ENCODE peak calls at places on chromosome X, in four cellular contexts. H, T, S and W are unnamed samples.

GRCh38 chrX:145623453-145623852 is 194.2 kb upstream of the SLITRK2 start:
- DNase-seq in T (no peak), S (no peak), H (no peak), W (no peak)

GRCh38 chrX:138128025-138128671 is 562.2 kb downstream of the ZIC3 start:
- DNase-seq in S (peak; percentile 39), H (no peak), T (no peak), W (peak; percentile 3)

GRCh38 chrX:40313269-40313668 is 215.5 kb upstream of the BCOR start:
- DNase-seq in T (no peak), H (no peak), S (no peak), W (no peak)

GRCh38 chrX:70030242-70030823 is 19.4 kb downstream of the AWAT2 start:
- DNase-seq in T (no peak), S (peak; percentile 61), H (peak; percentile 38), W (peak; percentile 7)

GRCh38 chrX:126137899-126138298 is 28.2 kb downstream of the DCAF12L2 start:
- DNase-seq in S (peak; percentile 3), T (no peak), H (no peak), W (no peak)

GRCh38 chrX:10945463-10945862 is 165.7 kb upstream of the HCCS start:
- DNase-seq in S (no peak), T (no peak), H (no peak), W (no peak)

GRCh38 chrX:28659269-28659668 is 72.0 kb downstream of the IL1RAPL1 start:
- DNase-seq in T (no peak), S (peak; percentile 6), H (no peak), W (no peak)

GRCh38 chrX:110280954-110281353 is 36.9 kb downstream of the AMMECR1 start:
- DNase-seq in S (no peak), T (no peak), H (no peak), W (peak; percentile 41)

GRCh38 chrX:77691916-77692315 is 94.1 kb downstream of the ATRX start:
- DNase-seq in H (no peak), S (no peak), T (no peak), W (no peak)

GRCh38 chrX:25144043-25144940 is 128.5 kb upstream of the ARX start:
- DNase-seq in S (peak; percentile 60), T (peak; percentile 40), H (peak; percentile 47), W (peak; percentile 18)

GRCh38 chrX:111779582-111779981 is 96.4 kb upstream of the TRPC5OS start:
- DNase-seq in S (peak; percentile 1), T (no peak), H (no peak), W (no peak)

GRCh38 chrX:108582151-108582550 is 142.5 kb downstream of the COL4A5 start:
- DNase-seq in S (no peak), T (no peak), H (no peak), W (no peak)

GRCh38 chrX:69031181-69031580 is 134.1 kb downstream of the PJA1 start:
- DNase-seq in H (no peak), T (no peak), S (no peak), W (no peak)

GRCh38 chrX:153610834-153611209 is 11.9 kb upstream of the CCNQ start:
- DNase-seq in T (no peak), H (no peak), S (no peak), W (no peak)

GRCh38 chrX:124018031-124018430 is 56.5 kb downstream of the STAG2 start:
- DNase-seq in S (no peak), H (no peak), T (no peak), W (no peak)
- TF ChIP-seq CTCF in S (peak; percentile 25), H (no peak), T (peak; percentile 15), W (peak; percentile 12)

GRCh38 chrX:30513284-30513683 is 64.3 kb downstream of the TASL start:
- DNase-seq in T (no peak), H (no peak), S (peak; percentile 16), W (no peak)
- TF ChIP-seq CTCF in T (peak; percentile 31), H (no peak), S (peak; percentile 50), W (peak; percentile 35)

DNA sequence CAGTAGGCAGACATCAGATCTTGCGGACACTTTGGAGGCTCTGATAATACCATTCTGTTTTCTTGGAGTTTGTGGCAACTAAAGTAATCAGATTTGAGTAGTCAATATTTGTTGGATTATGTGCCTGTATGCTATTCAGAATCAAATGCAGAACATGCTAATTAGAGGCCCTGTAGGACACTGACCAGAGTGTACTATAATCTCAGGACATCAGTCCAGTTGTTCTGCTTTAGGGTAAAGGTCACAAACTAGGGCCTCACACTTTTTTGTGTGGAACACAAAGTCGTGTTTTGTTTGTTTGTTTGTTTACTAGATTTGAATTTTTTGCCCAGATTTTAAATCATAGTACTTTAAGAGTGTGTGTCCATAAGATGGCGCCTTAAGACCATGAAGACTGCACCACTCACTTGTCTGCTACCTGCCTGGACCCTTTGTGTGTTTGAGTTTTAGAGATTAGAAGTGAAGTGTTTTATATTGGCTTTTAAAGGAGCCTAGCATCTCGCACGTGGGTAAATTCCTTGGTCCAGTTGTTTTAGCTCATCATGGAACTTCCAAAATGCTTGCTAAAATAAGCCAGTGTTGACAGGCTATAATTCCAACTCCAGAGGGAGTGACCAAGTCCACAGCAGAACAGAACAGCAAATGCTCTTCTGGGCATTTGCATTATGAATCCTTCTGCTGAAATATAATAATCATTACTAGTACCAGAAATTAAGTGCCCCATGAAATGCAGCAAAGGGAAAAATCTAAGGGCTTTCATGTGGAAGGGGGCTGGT is 34.7 kb downstream of the IL13RA1 start:
- DNase-seq in S (no peak), H (no peak), T (no peak), W (no peak)
- TF ChIP-seq CTCF in S (no peak), H (no peak), T (no peak), W (no peak)

GRCh38 chrX:9700555-9700954 is 65.1 kb downstream of the GPR143 start:
- DNase-seq in S (no peak), T (no peak), H (no peak), W (no peak)
- TF ChIP-seq CTCF in S (no peak), T (no peak), H (no peak), W (no peak)

GRCh38 chrX:30618160-30618765 is 35.0 kb upstream of the GK start:
- DNase-seq in S (peak; percentile 26), H (no peak), T (no peak), W (no peak)
- TF ChIP-seq CTCF in S (no peak), H (no peak), T (no peak), W (no peak)

GRCh38 chrX:140346711-140347110 is 158.2 kb downstream of the SOX3 start:
- DNase-seq in S (no peak), H (no peak), T (no peak), W (no peak)

GRCh38 chrX:140343226-140343873 is 161.5 kb downstream of the SOX3 start:
- DNase-seq in S (no peak), T (no peak), H (no peak), W (no peak)

GRCh38 chrX:140337263-140337662 is 167.6 kb downstream of the SOX3 start:
- DNase-seq in H (no peak), S (no peak), T (no peak), W (no peak)

GRCh38 chrX:140342410-140342809 is 162.5 kb downstream of the SOX3 start:
- DNase-seq in H (no peak), S (no peak), T (no peak), W (no peak)
- TF ChIP-seq CTCF in H (no peak), S (no peak), T (no peak), W (no peak)

GRCh38 chrX:8010105-8010504 is 82.9 kb upstream of the PNPLA4 start:
- DNase-seq in T (no peak), H (no peak), S (peak; percentile 1), W (no peak)
- TF ChIP-seq CTCF in T (no peak), H (no peak), S (no peak), W (no peak)

GRCh38 chrX:13598877-13599276 is 29.5 kb downstream of the EGFL6 start:
- DNase-seq in S (peak; percentile 23), T (no peak), H (no peak), W (no peak)
- TF ChIP-seq CTCF in S (peak; percentile 37), T (no peak), H (no peak), W (peak; percentile 31)

GRCh38 chrX:32116047-32116446 is 1044.2 kb upstream of the FTHL17 start:
- DNase-seq in H (no peak), T (no peak), S (peak; percentile 0), W (no peak)
- TF ChIP-seq CTCF in H (no peak), T (no peak), S (no peak), W (no peak)